ENCODE peak calls at places on chromosomes 1 and 21, in eight cellular contexts. One of them, this sample, is unnamed.

GRCh38 chr1:63051886-63052285 is 268.0 kb downstream of the ATG4C start:
- DNase-seq in EH: no peak
- DNase-seq in stimulated activated CD4-positive, alpha-beta T cell treated with anti-CD3 and anti-CD28 coated beads, TNF-alpha, amount 100 ng/mL, for 24 hours: no peak
- DNase-seq in stimulated activated CD8-positive, alpha-beta memory T cell treated with anti-CD3 and anti-CD28 coated beads, Interleukin-15, amount 100 ng/mL, for 48 hours: no peak
- DNase-seq in stimulated activated naive CD8-positive, alpha-beta T cell treated with anti-CD3 and anti-CD28 coated beads, Interleukin-15, amount 100 ng/mL, for 72 hours: no peak
- DNase-seq in fibroblast of the aortic adventitia: no peak
- DNase-seq in adipocyte: no peak
- DNase-seq in NCI-H2171 treated with DMSO at 0.1 percent for 48 hours: no peak
- DNase-seq in this sample: no peak

GRCh38 chr1:233614173-233614742 is 352 bp downstream of the KCNK1 start:
- DNase-seq in stimulated activated naive CD8-positive, alpha-beta T cell treated with anti-CD3 and anti-CD28 coated beads, Interleukin-15, amount 100 ng/mL, for 72 hours: peak
- DNase-seq in fibroblast of the aortic adventitia: peak
- DNase-seq in adipocyte: peak
- DNase-seq in stimulated activated CD8-positive, alpha-beta memory T cell treated with anti-CD3 and anti-CD28 coated beads, Interleukin-15, amount 100 ng/mL, for 48 hours: no peak
- DNase-seq in NCI-H2171 treated with DMSO at 0.1 percent for 48 hours: peak
- DNase-seq in stimulated activated CD4-positive, alpha-beta T cell treated with anti-CD3 and anti-CD28 coated beads, TNF-alpha, amount 100 ng/mL, for 24 hours: no peak
- DNase-seq in EH: peak
- DNase-seq in this sample: peak

GRCh38 chr1:183804382-183804781 is 538 bp upstream of the RGL1 start:
- DNase-seq in fibroblast of the aortic adventitia: no peak
- DNase-seq in stimulated activated naive CD8-positive, alpha-beta T cell treated with anti-CD3 and anti-CD28 coated beads, Interleukin-15, amount 100 ng/mL, for 72 hours: no peak
- DNase-seq in adipocyte: no peak
- DNase-seq in stimulated activated CD8-positive, alpha-beta memory T cell treated with anti-CD3 and anti-CD28 coated beads, Interleukin-15, amount 100 ng/mL, for 48 hours: no peak
- DNase-seq in stimulated activated CD4-positive, alpha-beta T cell treated with anti-CD3 and anti-CD28 coated beads, TNF-alpha, amount 100 ng/mL, for 24 hours: no peak
- DNase-seq in NCI-H2171 treated with DMSO at 0.1 percent for 48 hours: no peak
- DNase-seq in EH: no peak
- DNase-seq in this sample: no peak

GRCh38 chr1:42423621-42424200 is 32.1 kb downstream of the ZMYND12 start:
- DNase-seq in stimulated activated CD4-positive, alpha-beta T cell treated with anti-CD3 and anti-CD28 coated beads, TNF-alpha, amount 100 ng/mL, for 24 hours: no peak
- DNase-seq in fibroblast of the aortic adventitia: no peak
- DNase-seq in EH: no peak
- DNase-seq in adipocyte: no peak
- DNase-seq in NCI-H2171 treated with DMSO at 0.1 percent for 48 hours: peak
- DNase-seq in stimulated activated CD8-positive, alpha-beta memory T cell treated with anti-CD3 and anti-CD28 coated beads, Interleukin-15, amount 100 ng/mL, for 48 hours: no peak
- DNase-seq in stimulated activated naive CD8-positive, alpha-beta T cell treated with anti-CD3 and anti-CD28 coated beads, Interleukin-15, amount 100 ng/mL, for 72 hours: no peak
- DNase-seq in this sample: no peak

GRCh38 chr1:184881941-184882648 is 92.2 kb downstream of the NIBAN1 start:
- DNase-seq in NCI-H2171 treated with DMSO at 0.1 percent for 48 hours: no peak
- DNase-seq in adipocyte: no peak
- DNase-seq in stimulated activated naive CD8-positive, alpha-beta T cell treated with anti-CD3 and anti-CD28 coated beads, Interleukin-15, amount 100 ng/mL, for 72 hours: peak
- DNase-seq in fibroblast of the aortic adventitia: peak
- DNase-seq in stimulated activated CD8-positive, alpha-beta memory T cell treated with anti-CD3 and anti-CD28 coated beads, Interleukin-15, amount 100 ng/mL, for 48 hours: no peak
- DNase-seq in stimulated activated CD4-positive, alpha-beta T cell treated with anti-CD3 and anti-CD28 coated beads, TNF-alpha, amount 100 ng/mL, for 24 hours: no peak
- DNase-seq in EH: peak
- DNase-seq in this sample: peak

GRCh38 chr1:198086051-198086745 is 70.6 kb upstream of the NEK7 start:
- DNase-seq in stimulated activated CD4-positive, alpha-beta T cell treated with anti-CD3 and anti-CD28 coated beads, TNF-alpha, amount 100 ng/mL, for 24 hours: no peak
- DNase-seq in NCI-H2171 treated with DMSO at 0.1 percent for 48 hours: no peak
- DNase-seq in EH: no peak
- DNase-seq in fibroblast of the aortic adventitia: no peak
- DNase-seq in stimulated activated CD8-positive, alpha-beta memory T cell treated with anti-CD3 and anti-CD28 coated beads, Interleukin-15, amount 100 ng/mL, for 48 hours: no peak
- DNase-seq in stimulated activated naive CD8-positive, alpha-beta T cell treated with anti-CD3 and anti-CD28 coated beads, Interleukin-15, amount 100 ng/mL, for 72 hours: no peak
- DNase-seq in adipocyte: no peak
- DNase-seq in this sample: no peak

GRCh38 chr1:84701366-84701765 is 11.1 kb upstream of the SSX2IP start:
- DNase-seq in stimulated activated CD8-positive, alpha-beta memory T cell treated with anti-CD3 and anti-CD28 coated beads, Interleukin-15, amount 100 ng/mL, for 48 hours: no peak
- DNase-seq in NCI-H2171 treated with DMSO at 0.1 percent for 48 hours: no peak
- DNase-seq in EH: no peak
- DNase-seq in adipocyte: no peak
- DNase-seq in stimulated activated naive CD8-positive, alpha-beta T cell treated with anti-CD3 and anti-CD28 coated beads, Interleukin-15, amount 100 ng/mL, for 72 hours: no peak
- DNase-seq in fibroblast of the aortic adventitia: peak
- DNase-seq in stimulated activated CD4-positive, alpha-beta T cell treated with anti-CD3 and anti-CD28 coated beads, TNF-alpha, amount 100 ng/mL, for 24 hours: no peak
- DNase-seq in this sample: no peak

GRCh38 chr1:241808265-241808664 is 39.7 kb upstream of the EXO1 start:
- DNase-seq in EH: no peak
- DNase-seq in adipocyte: peak
- DNase-seq in stimulated activated naive CD8-positive, alpha-beta T cell treated with anti-CD3 and anti-CD28 coated beads, Interleukin-15, amount 100 ng/mL, for 72 hours: no peak
- DNase-seq in NCI-H2171 treated with DMSO at 0.1 percent for 48 hours: no peak
- DNase-seq in stimulated activated CD8-positive, alpha-beta memory T cell treated with anti-CD3 and anti-CD28 coated beads, Interleukin-15, amount 100 ng/mL, for 48 hours: no peak
- DNase-seq in fibroblast of the aortic adventitia: no peak
- DNase-seq in stimulated activated CD4-positive, alpha-beta T cell treated with anti-CD3 and anti-CD28 coated beads, TNF-alpha, amount 100 ng/mL, for 24 hours: no peak
- DNase-seq in this sample: no peak

GRCh38 chr1:107184888-107185287 is 44.0 kb downstream of the NTNG1 start:
- DNase-seq in stimulated activated CD8-positive, alpha-beta memory T cell treated with anti-CD3 and anti-CD28 coated beads, Interleukin-15, amount 100 ng/mL, for 48 hours: no peak
- DNase-seq in stimulated activated naive CD8-positive, alpha-beta T cell treated with anti-CD3 and anti-CD28 coated beads, Interleukin-15, amount 100 ng/mL, for 72 hours: no peak
- DNase-seq in NCI-H2171 treated with DMSO at 0.1 percent for 48 hours: no peak
- DNase-seq in EH: no peak
- DNase-seq in fibroblast of the aortic adventitia: no peak
- DNase-seq in stimulated activated CD4-positive, alpha-beta T cell treated with anti-CD3 and anti-CD28 coated beads, TNF-alpha, amount 100 ng/mL, for 24 hours: no peak
- DNase-seq in adipocyte: no peak
- DNase-seq in this sample: peak

GRCh38 chr1:76547916-76548315 is 319.4 kb upstream of the ST6GALNAC5 start:
- DNase-seq in adipocyte: no peak
- DNase-seq in stimulated activated naive CD8-positive, alpha-beta T cell treated with anti-CD3 and anti-CD28 coated beads, Interleukin-15, amount 100 ng/mL, for 72 hours: no peak
- DNase-seq in stimulated activated CD4-positive, alpha-beta T cell treated with anti-CD3 and anti-CD28 coated beads, TNF-alpha, amount 100 ng/mL, for 24 hours: no peak
- DNase-seq in EH: no peak
- DNase-seq in NCI-H2171 treated with DMSO at 0.1 percent for 48 hours: no peak
- DNase-seq in stimulated activated CD8-positive, alpha-beta memory T cell treated with anti-CD3 and anti-CD28 coated beads, Interleukin-15, amount 100 ng/mL, for 48 hours: no peak
- DNase-seq in fibroblast of the aortic adventitia: no peak
- DNase-seq in this sample: no peak

GRCh38 chr1:155251566-155251965 is 3.7 kb downstream of the ENTREP3 start:
- DNase-seq in fibroblast of the aortic adventitia: no peak
- DNase-seq in stimulated activated CD4-positive, alpha-beta T cell treated with anti-CD3 and anti-CD28 coated beads, TNF-alpha, amount 100 ng/mL, for 24 hours: no peak
- DNase-seq in adipocyte: no peak
- DNase-seq in EH: no peak
- DNase-seq in stimulated activated naive CD8-positive, alpha-beta T cell treated with anti-CD3 and anti-CD28 coated beads, Interleukin-15, amount 100 ng/mL, for 72 hours: no peak
- DNase-seq in stimulated activated CD8-positive, alpha-beta memory T cell treated with anti-CD3 and anti-CD28 coated beads, Interleukin-15, amount 100 ng/mL, for 48 hours: no peak
- DNase-seq in NCI-H2171 treated with DMSO at 0.1 percent for 48 hours: no peak
- DNase-seq in this sample: no peak

GRCh38 chr1:212974735-212975606 is 24.6 kb downstream of the VASH2 start:
- DNase-seq in adipocyte: no peak
- DNase-seq in stimulated activated CD4-positive, alpha-beta T cell treated with anti-CD3 and anti-CD28 coated beads, TNF-alpha, amount 100 ng/mL, for 24 hours: no peak
- DNase-seq in EH: no peak
- DNase-seq in stimulated activated CD8-positive, alpha-beta memory T cell treated with anti-CD3 and anti-CD28 coated beads, Interleukin-15, amount 100 ng/mL, for 48 hours: no peak
- DNase-seq in NCI-H2171 treated with DMSO at 0.1 percent for 48 hours: no peak
- DNase-seq in stimulated activated naive CD8-positive, alpha-beta T cell treated with anti-CD3 and anti-CD28 coated beads, Interleukin-15, amount 100 ng/mL, for 72 hours: no peak
- DNase-seq in fibroblast of the aortic adventitia: no peak
- DNase-seq in this sample: no peak

GRCh38 chr1:118186026-118186425 is 998 bp upstream of the SPAG17 start:
- DNase-seq in NCI-H2171 treated with DMSO at 0.1 percent for 48 hours: no peak
- DNase-seq in fibroblast of the aortic adventitia: no peak
- DNase-seq in adipocyte: no peak
- DNase-seq in stimulated activated CD8-positive, alpha-beta memory T cell treated with anti-CD3 and anti-CD28 coated beads, Interleukin-15, amount 100 ng/mL, for 48 hours: no peak
- DNase-seq in EH: no peak
- DNase-seq in stimulated activated naive CD8-positive, alpha-beta T cell treated with anti-CD3 and anti-CD28 coated beads, Interleukin-15, amount 100 ng/mL, for 72 hours: no peak
- DNase-seq in stimulated activated CD4-positive, alpha-beta T cell treated with anti-CD3 and anti-CD28 coated beads, TNF-alpha, amount 100 ng/mL, for 24 hours: no peak
- DNase-seq in this sample: no peak

GRCh38 chr1:12014141-12014981 is 4.9 kb upstream of the MIIP start:
- DNase-seq in NCI-H2171 treated with DMSO at 0.1 percent for 48 hours: peak
- DNase-seq in stimulated activated naive CD8-positive, alpha-beta T cell treated with anti-CD3 and anti-CD28 coated beads, Interleukin-15, amount 100 ng/mL, for 72 hours: no peak
- DNase-seq in stimulated activated CD8-positive, alpha-beta memory T cell treated with anti-CD3 and anti-CD28 coated beads, Interleukin-15, amount 100 ng/mL, for 48 hours: no peak
- DNase-seq in stimulated activated CD4-positive, alpha-beta T cell treated with anti-CD3 and anti-CD28 coated beads, TNF-alpha, amount 100 ng/mL, for 24 hours: no peak
- DNase-seq in adipocyte: no peak
- DNase-seq in EH: peak
- DNase-seq in fibroblast of the aortic adventitia: no peak
- DNase-seq in this sample: peak

GRCh38 chr1:92754000-92754787 is 30.7 kb downstream of the EVI5 start:
- DNase-seq in stimulated activated naive CD8-positive, alpha-beta T cell treated with anti-CD3 and anti-CD28 coated beads, Interleukin-15, amount 100 ng/mL, for 72 hours: no peak
- DNase-seq in stimulated activated CD8-positive, alpha-beta memory T cell treated with anti-CD3 and anti-CD28 coated beads, Interleukin-15, amount 100 ng/mL, for 48 hours: no peak
- DNase-seq in adipocyte: peak
- DNase-seq in stimulated activated CD4-positive, alpha-beta T cell treated with anti-CD3 and anti-CD28 coated beads, TNF-alpha, amount 100 ng/mL, for 24 hours: no peak
- DNase-seq in fibroblast of the aortic adventitia: peak
- DNase-seq in EH: peak
- DNase-seq in NCI-H2171 treated with DMSO at 0.1 percent for 48 hours: no peak
- DNase-seq in this sample: peak

GRCh38 chr1:91844862-91845528 is 41.0 kb downstream of the TGFBR3 start:
- DNase-seq in adipocyte: peak
- DNase-seq in stimulated activated CD4-positive, alpha-beta T cell treated with anti-CD3 and anti-CD28 coated beads, TNF-alpha, amount 100 ng/mL, for 24 hours: no peak
- DNase-seq in stimulated activated CD8-positive, alpha-beta memory T cell treated with anti-CD3 and anti-CD28 coated beads, Interleukin-15, amount 100 ng/mL, for 48 hours: no peak
- DNase-seq in EH: peak
- DNase-seq in fibroblast of the aortic adventitia: peak
- DNase-seq in NCI-H2171 treated with DMSO at 0.1 percent for 48 hours: no peak
- DNase-seq in stimulated activated naive CD8-positive, alpha-beta T cell treated with anti-CD3 and anti-CD28 coated beads, Interleukin-15, amount 100 ng/mL, for 72 hours: no peak
- DNase-seq in this sample: peak

GRCh38 chr1:204080163-204080903 is 7.4 kb downstream of the SOX13 start:
- DNase-seq in fibroblast of the aortic adventitia: peak
- DNase-seq in stimulated activated CD4-positive, alpha-beta T cell treated with anti-CD3 and anti-CD28 coated beads, TNF-alpha, amount 100 ng/mL, for 24 hours: no peak
- DNase-seq in NCI-H2171 treated with DMSO at 0.1 percent for 48 hours: peak
- DNase-seq in adipocyte: peak
- DNase-seq in stimulated activated CD8-positive, alpha-beta memory T cell treated with anti-CD3 and anti-CD28 coated beads, Interleukin-15, amount 100 ng/mL, for 48 hours: no peak
- DNase-seq in stimulated activated naive CD8-positive, alpha-beta T cell treated with anti-CD3 and anti-CD28 coated beads, Interleukin-15, amount 100 ng/mL, for 72 hours: no peak
- DNase-seq in EH: peak
- DNase-seq in this sample: peak

GRCh38 chr1:114750780-114751179 is 7.0 kb downstream of the CSDE1 start:
- DNase-seq in adipocyte: no peak
- DNase-seq in fibroblast of the aortic adventitia: no peak
- DNase-seq in EH: no peak
- DNase-seq in stimulated activated CD8-positive, alpha-beta memory T cell treated with anti-CD3 and anti-CD28 coated beads, Interleukin-15, amount 100 ng/mL, for 48 hours: no peak
- DNase-seq in stimulated activated CD4-positive, alpha-beta T cell treated with anti-CD3 and anti-CD28 coated beads, TNF-alpha, amount 100 ng/mL, for 24 hours: no peak
- DNase-seq in NCI-H2171 treated with DMSO at 0.1 percent for 48 hours: peak
- DNase-seq in stimulated activated naive CD8-positive, alpha-beta T cell treated with anti-CD3 and anti-CD28 coated beads, Interleukin-15, amount 100 ng/mL, for 72 hours: no peak
- DNase-seq in this sample: peak

GRCh38 chr1:2601721-2602303 is 15.2 kb downstream of the PRXL2B start:
- DNase-seq in stimulated activated naive CD8-positive, alpha-beta T cell treated with anti-CD3 and anti-CD28 coated beads, Interleukin-15, amount 100 ng/mL, for 72 hours: no peak
- DNase-seq in stimulated activated CD4-positive, alpha-beta T cell treated with anti-CD3 and anti-CD28 coated beads, TNF-alpha, amount 100 ng/mL, for 24 hours: no peak
- DNase-seq in stimulated activated CD8-positive, alpha-beta memory T cell treated with anti-CD3 and anti-CD28 coated beads, Interleukin-15, amount 100 ng/mL, for 48 hours: no peak
- DNase-seq in adipocyte: no peak
- DNase-seq in NCI-H2171 treated with DMSO at 0.1 percent for 48 hours: no peak
- DNase-seq in EH: no peak
- DNase-seq in fibroblast of the aortic adventitia: no peak
- DNase-seq in this sample: no peak

GRCh38 chr21:44552136-44552535 is 831 bp upstream of the KRTAP10-2 start:
- DNase-seq in stimulated activated CD4-positive, alpha-beta T cell treated with anti-CD3 and anti-CD28 coated beads, TNF-alpha, amount 100 ng/mL, for 24 hours: no peak
- DNase-seq in NCI-H2171 treated with DMSO at 0.1 percent for 48 hours: no peak
- DNase-seq in adipocyte: no peak
- DNase-seq in fibroblast of the aortic adventitia: no peak
- DNase-seq in stimulated activated naive CD8-positive, alpha-beta T cell treated with anti-CD3 and anti-CD28 coated beads, Interleukin-15, amount 100 ng/mL, for 72 hours: no peak
- DNase-seq in EH: no peak
- DNase-seq in stimulated activated CD8-positive, alpha-beta memory T cell treated with anti-CD3 and anti-CD28 coated beads, Interleukin-15, amount 100 ng/mL, for 48 hours: no peak
- DNase-seq in this sample: no peak

This sample was measured in astrocyte of the hippocampus.